ENCODE peak calls at places on chromosomes 5 and 9, in seven cellular contexts. P is CD8-positive, alpha-beta memory T cell; E is HCT116; H is BE2C; R is psoas muscle; S is Panc1; X is right atrium auricular region. T is an unnamed sample.

GRCh38 chr5:55324815-55325418 is 17.1 kb downstream of the MTREX start:
- DNase-seq in P (no peak), S (no peak), R (no peak), H (no peak), X (no peak), E (peak; percentile 32), T (no peak)

GRCh38 chr9:100217536-100217935 is 118.5 kb downstream of the INVS start:
- DNase-seq in S (no peak), E (no peak), X (no peak), H (no peak), P (no peak), R (no peak), T (no peak)

GRCh38 chr5:82074968-82075367 is 103.1 kb downstream of the ATG10 start:
- DNase-seq in E (no peak), P (no peak), R (no peak), X (no peak), H (no peak), S (no peak), T (no peak)

GRCh38 chr5:137137013-137137632 is 362.0 kb downstream of the SPOCK1 start:
- DNase-seq in X (no peak), S (no peak), P (no peak), H (no peak), R (no peak), E (no peak), T (no peak)

GRCh38 chr5:112119527-112119926 is 299.6 kb downstream of the EPB41L4A start:
- DNase-seq in X (no peak), S (no peak), H (no peak), E (no peak), R (no peak), P (no peak), T (no peak)

GRCh38 chr9:95124582-95125359 is 192.7 kb downstream of the FANCC start:
- DNase-seq in E (no peak), H (peak; percentile 63), X (no peak), P (no peak), R (no peak), S (no peak), T (no peak)

GRCh38 chr5:140141241-140141640 is 15.5 kb downstream of the IGIP start:
- DNase-seq in E (no peak), R (no peak), H (no peak), S (no peak), P (no peak), X (peak; percentile 79), T (no peak)

GRCh38 chr5:132471006-132471907 is 19.3 kb downstream of the IRF1 start:
- DNase-seq in E (no peak), H (no peak), X (no peak), R (no peak), S (no peak), P (no peak), T (no peak)

GRCh38 chr5:158463188-158463587 is 604.2 kb upstream of the CLINT1 start:
- DNase-seq in X (no peak), E (no peak), P (no peak), S (no peak), R (no peak), H (no peak), T (no peak)

GRCh38 chr5:154771383-154771901 is 16.3 kb downstream of the LARP1 start:
- DNase-seq in E (no peak), X (no peak), S (no peak), P (no peak), R (no peak), H (peak; percentile 91), T (no peak)

GRCh38 chr9:137646341-137646740 is 27.5 kb downstream of the EHMT1 start:
- DNase-seq in X (no peak), E (no peak), S (no peak), H (no peak), P (no peak), R (no peak), T (peak; percentile 50)

GRCh38 chr9:5832543-5833529 is at the start of gene ERMP1:
- DNase-seq in R (peak; percentile 92), E (peak; percentile 41), H (peak; percentile 88), S (no peak), X (peak; percentile 86), P (peak; percentile 84), T (peak; percentile 97)

GRCh38 chr5:169527863-169528262 is 55.7 kb upstream of the SPDL1 start:
- DNase-seq in P (no peak), H (no peak), S (no peak), X (no peak), R (no peak), E (no peak), T (no peak)

GRCh38 chr9:4590430-4591122 is 71.5 kb upstream of the PLPP6 start:
- DNase-seq in H (no peak), X (no peak), P (no peak), R (no peak), S (no peak), E (no peak), T (no peak)

GRCh38 chr5:58335518-58335917 is 124.4 kb downstream of the PLK2 start:
- DNase-seq in H (no peak), X (no peak), R (no peak), E (peak; percentile 10), P (no peak), S (no peak), T (no peak)

GRCh38 chr5:95841914-95842812 is 19.6 kb upstream of the GLRX start:
- DNase-seq in P (no peak), X (peak; percentile 86), S (no peak), R (peak; percentile 45), E (no peak), H (no peak), T (no peak)

GRCh38 chr9:107759823-107760166 is 270.2 kb upstream of the KLF4 start:
- DNase-seq in E (no peak), P (no peak), S (no peak), R (no peak), X (peak; percentile 36), H (no peak), T (no peak)

GRCh38 chr5:13739462-13739861 is 205.0 kb downstream of the DNAH5 start:
- DNase-seq in P (no peak), X (no peak), H (no peak), S (no peak), E (no peak), R (no peak), T (no peak)

GRCh38 chr5:51832934-51833470 is 449.8 kb downstream of the ISL1 start:
- DNase-seq in E (no peak), H (no peak), R (no peak), P (no peak), S (no peak), X (no peak), T (no peak)

GRCh38 chr9:92983984-92984589 is 36.8 kb downstream of the FGD3 start:
- DNase-seq in E (peak; percentile 48), H (no peak), R (no peak), P (no peak), X (no peak), S (no peak), T (no peak)

GRCh38 chr9:125674981-125675973 is 31.7 kb downstream of the MAPKAP1 start:
- DNase-seq in R (no peak), H (no peak), S (peak; percentile 54), E (peak; percentile 58), X (no peak), P (no peak), T (no peak)

GRCh38 chr9:133027134-133027533 is 3.7 kb upstream of the GTF3C5 start:
- DNase-seq in H (no peak), P (no peak), X (no peak), R (no peak), S (no peak), E (no peak), T (no peak)

GRCh38 chr9:89808801-89809200 is 204.0 kb downstream of the GADD45G start:
- DNase-seq in H (no peak), S (no peak), P (no peak), E (no peak), X (no peak), R (no peak), T (no peak)

GRCh38 chr9:38046669-38047300 is 22.2 kb downstream of the SHB start:
- DNase-seq in X (no peak), E (peak; percentile 77), S (no peak), H (no peak), R (no peak), P (no peak), T (peak; percentile 37)

GRCh38 chr5:73303139-73304079 is 130.4 kb downstream of the TMEM174 start:
- DNase-seq in E (no peak), R (no peak), P (no peak), S (no peak), H (peak; percentile 20), X (no peak), T (no peak)

GRCh38 chr9:34994429-34995287 is 5.1 kb downstream of the DNAJB5 start:
- DNase-seq in E (peak; percentile 29), X (peak; percentile 59), H (peak; percentile 57), S (no peak), R (no peak), P (no peak), T (no peak)

GRCh38 chr9:118538981-118539380 is 830.3 kb downstream of the BRINP1 start:
- DNase-seq in S (no peak), X (no peak), E (no peak), P (no peak), H (no peak), R (no peak), T (no peak)
- H3K9me3 ChIP-seq in S (no peaks in the 10 kb centered on the region), X (no peaks in the 10 kb centered on the region), E (peaks cover 3% of the 10 kb centered on the region), P (no peaks in the 10 kb centered on the region), H (no peaks in the 10 kb centered on the region), R (no peaks in the 10 kb centered on the region), T (no peaks in the 10 kb centered on the region)

GRCh38 chr9:135641047-135641446 is 1.7 kb upstream of the GLT6D1 start:
- DNase-seq in S (no peak), R (no peak), H (no peak), E (no peak), P (no peak), X (no peak), T (no peak)

GRCh38 chr9:135639196-135639595 is at the start of gene GLT6D1:
- DNase-seq in P (no peak), X (no peak), E (no peak), S (no peak), H (no peak), R (no peak), T (no peak)

GRCh38 chr9:135644631-135645218 is 5.4 kb upstream of the GLT6D1 start:
- DNase-seq in H (no peak), R (no peak), S (no peak), P (no peak), E (no peak), X (no peak), T (no peak)

GRCh38 chr9:135641745-135642144 is 2.4 kb upstream of the GLT6D1 start:
- DNase-seq in S (no peak), H (no peak), X (no peak), R (no peak), E (no peak), P (no peak), T (no peak)
- H3K9me3 ChIP-seq in S (peaks cover 5% of the 10 kb centered on the region), H (no peaks in the 10 kb centered on the region), X (no peaks in the 10 kb centered on the region), R (no peaks in the 10 kb centered on the region), E (peaks cover 12% of the 10 kb centered on the region), P (no peaks in the 10 kb centered on the region), T (peaks cover 7% of the 10 kb centered on the region)

DNA sequence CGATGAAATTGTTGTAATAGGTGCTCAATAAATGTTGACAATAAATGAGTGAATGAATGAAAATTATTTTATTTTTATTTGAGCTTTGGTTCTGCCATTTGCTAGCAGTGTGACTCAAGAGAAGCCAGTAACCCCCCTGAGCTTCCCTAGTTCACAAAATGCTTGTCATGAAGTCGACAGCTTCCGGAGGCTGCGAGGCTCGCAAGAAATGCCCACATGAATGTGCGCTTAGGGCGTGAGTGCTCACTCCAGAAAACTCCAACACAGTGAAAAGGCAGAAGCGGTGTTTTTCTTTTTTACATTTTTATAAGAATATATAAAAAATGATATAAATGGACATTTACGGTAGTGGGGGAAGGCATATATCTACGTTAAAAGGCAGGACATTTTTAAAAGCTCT is 26.5 kb downstream of the CDKN2A start:
- DNase-seq in E (no peak), R (no peak), X (no peak), P (no peak), S (no peak), H (no peak), T (no peak)
- H3K9me3 ChIP-seq in E (no peaks in the 10 kb centered on the region), R (no peaks in the 10 kb centered on the region), X (no peaks in the 10 kb centered on the region), P (peaks cover 15% of the 10 kb centered on the region), S (no peaks in the 10 kb centered on the region), H (peaks cover 7% of the 10 kb centered on the region), T (peaks cover 3% of the 10 kb centered on the region)

GRCh38 chr5:141319202-141319601 is 1.4 kb downstream of the TAF7 start:
- DNase-seq in P (no peak), X (no peak), E (no peak), H (no peak), S (no peak), R (no peak), T (no peak)
- H3K9me3 ChIP-seq in P (peaks cover 53% of the 10 kb centered on the region), X (peaks cover 35% of the 10 kb centered on the region), E (peaks cover 19% of the 10 kb centered on the region), H (peaks cover 11% of the 10 kb centered on the region), S (peaks cover 55% of the 10 kb centered on the region), R (peaks cover 57% of the 10 kb centered on the region), T (peaks cover 8% of the 10 kb centered on the region)

T was measured in aorta.